ENCODE peak calls at places on chromosome 13, in four cellular contexts. S is body of pancreas, H is pancreas, Q is fibroblast of lung. C is an unnamed sample. For H3K4me1, the result is how much of the 10 kb centered on the place peaks cover.

GRCh38 chr13:48576448-48576993 is 43.6 kb upstream of the RCBTB2 start:
- DNase-seq in H (no peak), S (no peak), Q (no peak), C (no peak)

GRCh38 chr13:108933061-108933460 is 303.6 kb downstream of the MYO16 start:
- DNase-seq in S (no peak), H (no peak), Q (no peak), C (peak)

GRCh38 chr13:23212621-23213020 is 31.8 kb downstream of the SGCG start:
- DNase-seq in H (no peak), S (no peak), Q (peak), C (peak)

GRCh38 chr13:98672947-98673545 is 79.4 kb downstream of the SLC15A1 start:
- DNase-seq in Q (peak), S (peak), H (peak), C (peak)

GRCh38 chr13:59475911-59476310 is 687.8 kb downstream of the DIAPH3 start:
- DNase-seq in H (no peak), Q (no peak), S (no peak), C (no peak)

GRCh38 chr13:112873851-112874750 is 94.9 kb upstream of the MCF2L start:
- DNase-seq in Q (peak), S (peak), H (peak), C (peak)

GRCh38 chr13:36432106-36432544 is at the start of gene CCNA1:
- DNase-seq in S (peak), Q (no peak), H (peak), C (peak)

GRCh38 chr13:100941377-100941776 is 266.8 kb upstream of the TMTC4 start:
- DNase-seq in S (no peak), H (no peak), Q (no peak), C (no peak)

GRCh38 chr13:44011036-44011435 is 131.3 kb downstream of the LACC1 start:
- DNase-seq in Q (no peak), H (no peak), S (no peak), C (no peak)

GRCh38 chr13:51684076-51684475 is 99.8 kb downstream of the WDFY2 start:
- DNase-seq in H (no peak), Q (no peak), S (no peak), C (peak)

GRCh38 chr13:112444416-112445399 is 68.6 kb downstream of the SPACA7 start:
- DNase-seq in Q (no peak), S (no peak), H (peak), C (no peak)

GRCh38 chr13:92221916-92222315 is 823.5 kb downstream of the GPC5 start:
- DNase-seq in Q (no peak), H (no peak), S (no peak), C (no peak)

GRCh38 chr13:22061371-22061805 is 390.5 kb downstream of the FGF9 start:
- DNase-seq in S (no peak), H (no peak), Q (no peak), C (no peak)

GRCh38 chr13:110636701-110637201 is 21.4 kb downstream of the NAXD start:
- DNase-seq in S (no peak), H (no peak), Q (no peak), C (no peak)

GRCh38 chr13:24207841-24208240 is 47.3 kb downstream of the SPATA13 start:
- DNase-seq in Q (no peak), S (no peak), H (no peak), C (no peak)

GRCh38 chr13:73261739-73262216 is 203.0 kb downstream of the KLF5 start:
- DNase-seq in S (no peak), H (no peak), Q (no peak), C (no peak)

GRCh38 chr13:21522130-21522529 is 63.0 kb upstream of the ZDHHC20 start:
- DNase-seq in S (no peak), Q (no peak), H (no peak), C (no peak)

GRCh38 chr13:43546260-43546659 is 240.5 kb downstream of the ENOX1 start:
- DNase-seq in Q (peak), S (no peak), H (no peak), C (no peak)

GRCh38 chr13:93425411-93425810 is 198.8 kb downstream of the GPC6 start:
- DNase-seq in S (no peak), Q (no peak), H (no peak), C (no peak)

GRCh38 chr13:74218291-74218690 is 84.1 kb upstream of the KLF12 start:
- DNase-seq in Q (no peak), H (no peak), S (no peak), C (no peak)

GRCh38 chr13:97226013-97226412 is 3.9 kb downstream of the MBNL2 start:
- DNase-seq in S (peak), H (no peak), Q (no peak), C (no peak)

GRCh38 chr13:31032574-31033095 is 100.2 kb downstream of the TEX26 start:
- DNase-seq in S (no peak), H (no peak), Q (no peak), C (no peak)

GRCh38 chr13:98598043-98598442 is 21.1 kb upstream of the STK24 start:
- DNase-seq in Q (no peak), H (no peak), S (no peak), C (no peak)

GRCh38 chr13:48066310-48066989 is 28.5 kb downstream of the MED4 start:
- DNase-seq in Q (peak), S (no peak), H (no peak), C (no peak)

GRCh38 chr13:75231235-75231634 is 250.7 kb downstream of the TBC1D4 start:
- DNase-seq in Q (no peak), H (no peak), S (no peak), C (no peak)

GRCh38 chr13:99990045-99990977 is 8.7 kb downstream of the ZIC2 start:
- DNase-seq in H (no peak), Q (no peak), S (no peak), C (no peak)

GRCh38 chr13:26993780-26994179 is 177.8 kb downstream of the USP12 start:
- DNase-seq in H (no peak), Q (no peak), S (no peak), C (no peak)

GRCh38 chr13:36297259-36297599 is 385 bp downstream of the CCDC169 start:
- DNase-seq in Q (peak), H (no peak), S (no peak), C (peak)

GRCh38 chr13:79628463-79628862 is 147.5 kb downstream of the NDFIP2 start:
- DNase-seq in S (no peak), H (no peak), Q (no peak), C (peak)
- H3K4me1 ChIP-seq in S (under half), H (under half), Q (under half), C (under half)

DNA sequence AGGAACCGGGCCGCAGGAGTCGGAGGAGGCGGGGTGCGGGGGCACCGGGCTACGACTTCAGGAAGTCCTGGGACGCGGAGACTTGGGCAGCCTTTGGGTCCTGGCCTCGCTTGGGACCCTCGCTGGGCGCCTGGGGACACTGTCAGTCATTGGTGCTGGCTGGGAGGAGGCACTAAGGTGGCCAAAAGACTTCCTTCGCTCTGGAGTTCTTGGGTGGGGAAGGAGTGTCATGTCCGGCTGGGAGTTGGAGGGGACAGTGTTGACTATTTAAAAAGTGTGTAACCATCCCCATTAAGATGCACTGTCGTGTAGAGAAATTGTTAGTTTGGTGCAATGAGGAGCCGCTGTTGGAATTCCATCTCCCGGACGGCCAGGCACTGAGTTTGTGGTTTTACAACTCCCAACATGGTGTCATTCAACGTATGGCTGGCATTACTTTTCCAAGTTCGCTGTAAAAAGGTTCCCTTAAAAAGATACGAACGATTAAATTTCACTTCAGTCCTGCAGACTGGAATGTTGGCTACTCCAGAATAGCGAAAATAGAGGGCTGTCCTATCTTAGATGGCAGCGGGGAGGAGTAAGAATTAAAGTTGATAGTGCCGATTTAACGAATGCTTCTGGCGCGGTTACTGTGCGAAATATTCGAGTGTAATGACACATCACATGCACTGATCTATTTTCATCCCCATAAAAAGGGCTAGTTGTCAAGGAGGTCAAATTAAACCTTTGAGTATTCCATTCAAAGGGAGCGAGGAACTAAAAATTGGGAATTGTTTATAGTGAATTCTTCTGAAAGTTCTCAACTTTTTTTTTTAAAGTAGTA is 836 bp downstream of the DNAJC3 start:
- DNase-seq in H (no peak), S (no peak), Q (peak), C (peak)
- H3K4me1 ChIP-seq in H (under half), S (half or more), Q (under half), C (under half)

DNA sequence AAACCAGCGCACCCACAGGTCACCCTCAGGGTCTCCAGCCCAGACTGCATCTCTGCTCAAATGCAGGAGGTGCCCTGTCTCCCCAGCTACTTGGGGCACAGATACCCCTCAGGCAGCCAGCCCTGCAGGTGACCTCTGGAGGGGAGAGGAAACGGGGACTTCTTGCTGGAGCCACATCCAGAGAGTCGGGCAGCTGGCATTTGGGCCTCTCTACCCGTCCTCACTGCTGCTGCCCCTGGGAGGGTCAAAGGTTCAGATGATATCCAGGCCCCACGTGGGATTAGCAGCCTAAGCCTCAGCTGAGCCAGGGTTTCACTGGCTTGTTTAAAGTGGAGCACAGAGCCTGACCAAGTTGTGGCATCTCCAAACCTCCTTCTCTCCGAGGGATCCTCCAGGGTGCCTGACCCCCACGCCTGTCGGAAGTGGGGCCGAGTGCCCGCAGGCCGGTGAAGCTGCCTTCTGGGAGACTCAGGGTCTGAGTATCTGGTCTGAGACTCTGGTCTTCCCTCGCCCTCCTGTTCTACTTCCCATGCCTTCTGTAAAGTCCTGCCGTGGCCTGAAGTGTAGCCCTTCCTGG is 2.2 kb downstream of the RASA3 start:
- DNase-seq in S (no peak), Q (no peak), H (no peak), C (no peak)
- H3K4me1 ChIP-seq in S (under half), Q (under half), H (under half), C (under half)

GRCh38 chr13:29411493-29411892 is 184.0 kb downstream of the SLC7A1 start:
- DNase-seq in Q (no peak), S (no peak), H (no peak), C (no peak)
- H3K4me1 ChIP-seq in Q (under half), S (under half), H (under half), C (under half)

GRCh38 chr13:41456768-41457588 is at the start of gene RGCC:
- DNase-seq in H (peak), S (peak), Q (peak), C (peak)
- H3K4me1 ChIP-seq in H (under half), S (under half), Q (under half), C (under half)

C was measured in adipocyte.